ENCODE peak calls at places on chromosome 2, in seven cellular contexts. O is T-helper 17 cell; K is T-helper 1 cell; S is cardiac muscle cell; I is DMS153; G is activated CD4-positive, alpha-beta T cell treated with anti-CD3 and anti-CD28 coated beads for 24 hours; U is activated naive CD8-positive, alpha-beta T cell treated with anti-CD3 and anti-CD28 coated beads, Interleukin-2, amount 50 U/mL, for 24 hours. W is an unnamed sample.

GRCh38 chr2:207115715-207116364 is 49.9 kb downstream of the KLF7 start:
- DNase-seq in O (no peak), K (no peak), S (peak; percentile 64), I (no peak), G (no peak), U (no peak), W (no peak)

GRCh38 chr2:6506311-6507258 is 359.1 kb downstream of the CMPK2 start:
- DNase-seq in O (no peak), K (no peak), S (no peak), I (no peak), G (no peak), U (no peak), W (no peak)

GRCh38 chr2:110770696-110771425 is 38.5 kb downstream of the ACOXL start:
- DNase-seq in O (no peak), K (no peak), S (peak; percentile 43), I (peak; percentile 55), G (no peak), U (no peak), W (no peak)

GRCh38 chr2:222423632-222424280 is 587 bp upstream of the SGPP2 start:
- DNase-seq in O (peak; percentile 22), K (peak; percentile 22), S (peak; percentile 12), I (no peak), G (peak; percentile 33), U (peak; percentile 55), W (peak; percentile 30)

GRCh38 chr2:158124896-158125295 is 23.2 kb downstream of the UPP2 start:
- DNase-seq in O (no peak), K (no peak), S (no peak), I (no peak), G (no peak), U (no peak), W (no peak)

GRCh38 chr2:37706784-37707183 is 35.3 kb upstream of the CDC42EP3 start:
- DNase-seq in O (no peak), K (no peak), S (no peak), I (no peak), G (no peak), U (no peak), W (no peak)

GRCh38 chr2:54809814-54810213 is 86.4 kb downstream of the EML6 start:
- DNase-seq in O (no peak), K (no peak), S (no peak), I (no peak), G (no peak), U (no peak), W (no peak)

GRCh38 chr2:16051046-16051489 is 110.7 kb downstream of the MYCN start:
- DNase-seq in O (no peak), K (no peak), S (peak; percentile 3), I (peak; percentile 55), G (no peak), U (no peak), W (no peak)

GRCh38 chr2:173983414-173983871 is 18.3 kb upstream of the SP3 start:
- DNase-seq in O (no peak), K (no peak), S (peak; percentile 66), I (no peak), G (no peak), U (no peak), W (no peak)

GRCh38 chr2:55782528-55783173 is 89.0 kb upstream of the PNPT1 start:
- DNase-seq in O (no peak), K (no peak), S (no peak), I (no peak), G (no peak), U (no peak), W (no peak)

GRCh38 chr2:3435440-3435839 is 55.9 kb downstream of the TRAPPC12 start:
- DNase-seq in O (no peak), K (no peak), S (no peak), I (peak; percentile 58), G (no peak), U (no peak), W (no peak)

GRCh38 chr2:144078091-144078490 is 441.8 kb downstream of the ZEB2 start:
- DNase-seq in O (no peak), K (no peak), S (peak; percentile 62), I (no peak), G (no peak), U (no peak), W (no peak)

GRCh38 chr2:83191316-83191715 is 1267.8 kb downstream of the SUCLG1 start:
- DNase-seq in O (no peak), K (no peak), S (peak; percentile 48), I (no peak), G (no peak), U (no peak), W (no peak)

GRCh38 chr2:169005080-169005598 is 26.0 kb downstream of the ABCB11 start:
- DNase-seq in O (no peak), K (no peak), S (no peak), I (no peak), G (no peak), U (no peak), W (no peak)

GRCh38 chr2:33605059-33605458 is 6.0 kb upstream of the FAM98A start:
- DNase-seq in O (no peak), K (no peak), S (no peak), I (no peak), G (no peak), U (no peak), W (no peak)

GRCh38 chr2:238569415-238570195 is 142.9 kb downstream of the ASB1 start:
- DNase-seq in O (no peak), K (no peak), S (peak; percentile 36), I (no peak), G (no peak), U (no peak), W (no peak)

GRCh38 chr2:233037078-233037477 is 4.6 kb downstream of the NEU2 start:
- DNase-seq in O (no peak), K (no peak), S (peak; percentile 78), I (no peak), G (no peak), U (no peak), W (no peak)

GRCh38 chr2:136178941-136179601 is 61.1 kb upstream of the CXCR4 start:
- DNase-seq in O (no peak), K (no peak), S (no peak), I (no peak), G (no peak), U (no peak), W (no peak)

GRCh38 chr2:234512884-234513669 is 16.2 kb upstream of the ARL4C start:
- DNase-seq in O (no peak), K (no peak), S (peak; percentile 64), I (no peak), G (no peak), U (no peak), W (no peak)

GRCh38 chr2:228094377-228094921 is 87.0 kb downstream of the SPHKAP start:
- DNase-seq in O (no peak), K (no peak), S (no peak), I (no peak), G (no peak), U (no peak), W (no peak)

GRCh38 chr2:219020604-219021365 is 20.5 kb downstream of the CFAP65 start:
- DNase-seq in O (no peak), K (no peak), S (peak; percentile 62), I (no peak), G (no peak), U (no peak), W (no peak)

GRCh38 chr2:32768387-32769174 is 140.7 kb downstream of the TTC27 start:
- DNase-seq in O (no peak), K (no peak), S (peak; percentile 82), I (no peak), G (no peak), U (no peak), W (no peak)

GRCh38 chr2:113175101-113175628 is 1.4 kb downstream of the PSD4 start:
- DNase-seq in O (peak; percentile 45), K (peak; percentile 46), S (no peak), I (no peak), G (no peak), U (peak; percentile 75), W (peak; percentile 53)

GRCh38 chr2:105789745-105790466 is 45.2 kb downstream of the NCK2 start:
- DNase-seq in O (peak; percentile 51), K (no peak), S (peak; percentile 40), I (no peak), G (no peak), U (peak; percentile 65), W (no peak)